ENCODE peak calls at places on chromosomes 16 and 17, in four cellular contexts. D, A, P and Y are unnamed samples.

GRCh38 chr16:10878644-10879498 is 1.9 kb downstream of the CIITA start:
- DNase-seq in A (no peak), P (peak; percentile 31), D (peak; percentile 48), Y (no peak)

GRCh38 chr17:28906276-28907051 is 3.6 kb upstream of the DHRS13 start:
- DNase-seq in D (no peak), A (no peak), P (no peak), Y (no peak)

GRCh38 chr17:79090503-79091372 is 16.1 kb downstream of the ENGASE start:
- DNase-seq in D (no peak), P (no peak), A (peak; percentile 68), Y (no peak)

GRCh38 chr17:39167492-39167891 is 1.5 kb upstream of the ARL5C start:
- DNase-seq in D (peak; percentile 28), A (no peak), P (no peak), Y (no peak)

GRCh38 chr16:67150058-67150832 is 553 bp downstream of the B3GNT9 start:
- DNase-seq in A (no peak), P (peak; percentile 67), D (no peak), Y (peak; percentile 54)

GRCh38 chr16:2009791-2010510 is at the start of gene ZNF598:
- DNase-seq in A (peak; percentile 73), D (peak; percentile 86), P (peak; percentile 88), Y (peak; percentile 62)

GRCh38 chr17:82921426-82921825 is 81.6 kb upstream of the ZNF750 start:
- DNase-seq in P (no peak), D (no peak), A (no peak), Y (no peak)

GRCh38 chr16:535446-536405 is 8.2 kb downstream of the CAPN15 start:
- DNase-seq in D (no peak), P (no peak), A (peak; percentile 63), Y (no peak)

GRCh38 chr17:51860934-51861561 is 297.5 kb downstream of the CA10 start:
- DNase-seq in P (peak; percentile 72), A (no peak), D (peak; percentile 49), Y (peak; percentile 60)

GRCh38 chr17:49101054-49101534 is 31.5 kb upstream of the B4GALNT2 start:
- DNase-seq in P (no peak), D (peak; percentile 41), A (no peak), Y (no peak)

GRCh38 chr17:83103200-83103937 is 24.0 kb downstream of the METRNL start:
- DNase-seq in D (peak; percentile 83), A (no peak), P (no peak), Y (no peak)

GRCh38 chr16:77788196-77789084 is at the start of gene VAT1L:
- DNase-seq in A (no peak), D (peak; percentile 37), P (peak; percentile 75), Y (peak; percentile 47)

GRCh38 chr17:79114455-79115301 is 40.1 kb downstream of the ENGASE start:
- DNase-seq in D (peak; percentile 59), A (no peak), P (no peak), Y (no peak)

GRCh38 chr17:82589851-82590180 is 58.4 kb downstream of the WDR45B start:
- DNase-seq in P (no peak), A (no peak), D (no peak), Y (no peak)

GRCh38 chr17:21119247-21119944 is 7.4 kb upstream of the DHRS7B start:
- DNase-seq in A (peak; percentile 82), D (peak; percentile 76), P (peak; percentile 72), Y (peak; percentile 51)

GRCh38 chr16:6297666-6298435 is 1034.8 kb upstream of the RBFOX1 start:
- DNase-seq in P (no peak), A (no peak), D (no peak), Y (no peak)
- TF ChIP-seq CTCF in P (no peak), A (no peak), D (no peak), Y (no peak)

DNA sequence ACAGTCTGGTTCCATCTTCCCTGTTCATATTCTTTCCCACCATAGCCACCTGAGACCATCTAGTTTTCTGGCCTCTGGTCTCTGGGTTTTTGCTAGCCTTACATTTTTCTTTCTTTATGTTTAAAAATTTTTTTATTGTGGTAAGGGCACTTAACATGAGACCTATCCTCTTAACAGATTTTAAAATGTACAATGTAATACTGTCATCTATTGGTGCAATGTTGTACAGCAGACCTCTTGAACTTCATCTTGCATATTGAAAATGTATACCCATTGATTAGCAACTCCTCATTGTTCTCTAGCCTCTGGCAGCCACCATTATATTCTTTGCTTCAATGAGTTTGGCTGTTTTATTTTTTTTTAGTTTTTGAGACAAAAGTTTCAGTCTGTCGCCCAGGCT is 39.2 kb downstream of the ITGAM start:
- DNase-seq in D (no peak), A (no peak), P (no peak), Y (no peak)
- TF ChIP-seq CTCF in D (no peak), A (no peak), P (no peak), Y (no peak)

DNA sequence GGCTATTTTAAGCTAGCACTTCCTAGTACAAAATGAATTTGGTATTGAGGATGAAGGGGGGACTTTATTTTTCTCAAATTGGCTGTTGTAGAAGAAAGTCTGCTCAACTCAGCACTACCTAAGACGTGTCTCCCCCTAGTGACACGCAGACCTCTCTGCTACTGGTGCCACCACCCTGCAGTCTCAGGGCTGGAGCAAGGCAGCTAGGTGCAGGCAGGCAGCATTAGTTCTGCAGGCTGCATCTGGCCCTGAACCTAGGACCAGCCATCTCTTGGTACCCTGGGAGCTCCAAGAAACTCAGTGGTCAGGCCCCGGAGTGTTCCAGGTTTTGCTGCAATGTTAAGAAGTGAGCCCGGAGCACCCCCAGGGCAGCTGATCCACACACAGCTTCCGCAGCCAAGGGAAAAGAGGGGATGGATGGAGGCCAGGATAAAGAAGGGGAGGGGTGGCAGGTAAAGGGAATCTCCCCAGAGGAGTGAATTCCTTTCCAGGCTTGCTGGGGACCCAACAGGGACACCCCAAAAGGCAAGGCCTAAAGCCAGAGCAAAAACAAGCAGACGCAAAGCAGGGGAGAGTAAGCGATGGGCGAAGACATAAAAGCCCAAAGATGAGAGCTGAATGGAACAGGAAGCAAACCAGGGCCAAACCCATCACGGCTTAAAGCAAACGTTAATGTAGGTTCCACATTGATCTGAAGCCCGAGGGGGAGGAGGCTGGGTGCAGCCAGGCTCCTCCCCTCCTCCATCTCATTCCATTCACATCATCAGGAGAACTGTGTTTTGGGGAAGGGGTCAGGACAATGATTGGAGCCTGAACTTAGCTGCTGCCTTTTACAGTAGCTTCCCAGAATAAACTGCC is 200.5 kb downstream of the ZFHX3 start:
- DNase-seq in P (peak; percentile 58), A (no peak), D (peak; percentile 35), Y (no peak)
- TF ChIP-seq CTCF in P (peak; percentile 52), A (peak; percentile 21), D (no peak), Y (peak; percentile 54)

DNA sequence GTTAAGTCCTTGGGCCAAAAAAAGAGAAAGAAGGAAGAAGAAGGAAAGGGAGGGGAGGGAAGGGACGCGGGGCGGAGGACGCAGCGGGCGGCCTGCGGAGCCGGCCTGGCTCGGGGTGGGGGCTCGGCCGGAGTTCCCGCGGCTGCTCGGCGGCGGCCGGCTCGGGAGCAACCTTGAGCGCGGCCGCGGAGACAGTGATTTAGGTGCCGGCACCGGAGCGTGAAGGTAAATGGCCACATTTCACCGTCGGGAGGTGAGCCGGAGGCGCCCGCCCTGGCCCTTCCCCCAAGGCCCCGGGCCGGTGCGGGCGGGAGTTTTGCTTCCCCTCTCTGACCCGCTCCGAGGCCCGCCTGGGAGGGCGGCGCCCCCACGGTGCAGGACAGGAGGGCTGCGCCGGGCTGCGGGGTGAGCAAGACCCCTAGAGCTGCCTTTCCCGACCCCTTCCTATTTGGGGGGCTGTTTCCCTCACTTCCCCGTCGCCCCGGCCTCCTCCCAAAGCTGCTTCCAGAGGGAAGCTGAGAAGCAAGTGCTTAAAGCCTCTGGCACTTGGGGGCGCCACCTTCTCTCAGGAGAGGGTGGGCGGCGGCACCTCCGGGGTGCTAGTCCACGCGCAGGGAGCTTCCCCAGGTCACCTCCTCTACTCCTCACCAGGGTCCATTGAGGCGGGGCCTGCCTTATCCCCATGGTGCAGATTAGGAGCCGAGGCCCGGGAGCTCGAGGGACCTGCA is 56.5 kb downstream of the MRM1 start:
- DNase-seq in A (no peak), P (peak; percentile 53), D (no peak), Y (peak; percentile 23)
- TF ChIP-seq CTCF in A (no peak), P (no peak), D (no peak), Y (peak; percentile 42)

DNA sequence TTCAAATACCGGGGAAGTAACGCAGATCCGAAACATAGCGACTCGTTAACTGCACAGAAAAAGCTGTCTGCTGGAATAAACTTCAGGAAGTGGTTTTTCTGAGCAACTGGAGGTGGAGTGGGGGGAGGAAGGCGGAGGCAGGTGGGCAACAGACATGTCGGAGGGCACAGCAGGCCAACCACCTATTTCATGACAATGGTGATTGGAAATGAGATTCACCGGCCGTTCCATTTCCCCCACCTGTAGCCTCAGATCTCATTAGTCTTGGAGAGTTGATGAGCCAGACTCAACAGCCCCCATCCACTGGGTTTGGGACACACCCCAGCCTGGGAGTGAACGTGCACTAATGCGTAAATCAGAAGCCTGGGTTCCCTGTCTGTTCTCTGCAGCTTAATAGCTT is 7.7 kb upstream of the PECAM1 start:
- DNase-seq in P (no peak), D (no peak), A (no peak), Y (no peak)
- TF ChIP-seq CTCF in P (no peak), D (no peak), A (no peak), Y (no peak)